ENCODE peak calls at places on chromosomes 16 and 17, in five cellular contexts. N is colonic mucosa, Y is WERI-Rb-1, Q is uterus, E is GM23248. I is an unnamed sample. For H3K36me3, the result is how much of the 10 kb centered on the place peaks cover.

GRCh38 chr16:81431554-81432353 is 12.9 kb upstream of the CMIP start:
- DNase-seq in N (no peak), Y (no peak), Q (no peak), E (peak), I (no peak)

GRCh38 chr17:77959216-77959925 is 868 bp downstream of the TNRC6C start:
- DNase-seq in N (no peak), Y (peak), Q (peak), E (peak), I (no peak)

GRCh38 chr16:15928261-15929104 is 20.9 kb upstream of the ABCC1 start:
- DNase-seq in N (no peak), Y (no peak), Q (no peak), E (no peak), I (no peak)

GRCh38 chr16:57798953-57799618 is 3.2 kb downstream of the KIFC3 start:
- DNase-seq in N (no peak), Y (peak), Q (no peak), E (no peak), I (no peak)

GRCh38 chr17:66468241-66469087 is 166.1 kb downstream of the PRKCA start:
- DNase-seq in N (no peak), Y (no peak), Q (no peak), E (peak), I (no peak)

GRCh38 chr16:4131621-4132020 is 15.4 kb upstream of the ADCY9 start:
- DNase-seq in N (no peak), Y (no peak), Q (no peak), E (no peak), I (no peak)

GRCh38 chr17:19237389-19238166 is 412 bp downstream of the EPN2 start:
- DNase-seq in N (peak), Y (peak), Q (no peak), E (peak), I (no peak)

GRCh38 chr17:76840884-76841775 is 27.1 kb upstream of the MGAT5B start:
- DNase-seq in N (no peak), Y (peak), Q (no peak), E (no peak), I (no peak)

GRCh38 chr16:25135239-25135878 is 23.8 kb downstream of the LCMT1 start:
- DNase-seq in N (peak), Y (no peak), Q (no peak), E (peak), I (no peak)

GRCh38 chr17:76871668-76872067 is 3.5 kb downstream of the MGAT5B start:
- DNase-seq in N (no peak), Y (no peak), Q (no peak), E (no peak), I (no peak)

GRCh38 chr16:75702247-75702646 is 986 bp upstream of the DUXB start:
- DNase-seq in N (no peak), Y (peak), Q (no peak), E (peak), I (no peak)

GRCh38 chr16:58027341-58028167 is 2.0 kb downstream of the MMP15 start:
- DNase-seq in N (peak), Y (peak), Q (no peak), E (peak), I (no peak)

GRCh38 chr17:11493947-11494346 is 104.3 kb upstream of the DNAH9 start:
- DNase-seq in N (no peak), Y (peak), Q (no peak), E (no peak), I (no peak)

GRCh38 chr16:59633996-59634579 is 900.0 kb upstream of the GOT2 start:
- DNase-seq in N (no peak), Y (no peak), Q (no peak), E (peak), I (no peak)

DNA sequence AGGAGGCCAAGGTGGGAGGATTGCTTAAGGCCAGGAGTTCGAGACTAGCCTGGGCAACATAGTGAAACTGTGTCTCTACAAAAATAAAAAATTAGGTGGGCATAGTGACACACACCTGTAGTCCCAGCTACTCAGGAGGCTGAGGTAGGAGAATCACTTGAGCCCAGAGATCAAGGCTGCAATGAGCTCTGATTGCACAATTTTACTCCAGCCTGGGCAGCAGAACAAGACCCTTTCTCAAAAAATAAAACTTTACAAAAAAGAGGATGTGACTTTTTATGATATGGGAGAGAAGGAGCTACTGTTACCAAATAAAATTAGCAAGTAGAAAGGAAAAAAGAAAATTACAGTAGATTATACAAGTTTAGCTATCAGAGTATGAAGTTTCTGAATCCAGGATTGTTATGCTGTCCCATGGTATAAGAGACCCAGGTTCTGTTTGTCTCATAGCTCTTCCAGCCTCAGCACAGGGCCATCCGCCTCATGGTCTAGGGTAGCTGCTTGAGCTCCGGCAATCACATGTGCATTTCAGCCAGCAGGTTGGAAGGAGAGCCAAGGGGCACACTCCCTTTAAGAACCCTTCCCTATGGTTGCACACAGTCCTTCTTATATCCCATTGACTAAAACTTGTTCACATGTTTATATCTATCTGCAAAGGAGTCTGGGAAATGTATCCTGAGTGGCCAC is 13.5 kb downstream of the EEF2K start:
- DNase-seq in N (no peak), Y (no peak), Q (no peak), E (no peak), I (no peak)
- H3K27ac ChIP-seq in N (no peak), Y (no peak), Q (peak), E (no peak), I (no peak)

GRCh38 chr17:75514299-75515228 is 773 bp downstream of the CASKIN2 start:
- DNase-seq in N (no peak), Y (peak), Q (peak), E (peak), I (no peak)
- H3K36me3 ChIP-seq in N (under half), Y (half or more), Q (under half), E (under half), I (under half)

GRCh38 chr17:37088459-37088858 is 139.7 kb downstream of the AATF start:
- DNase-seq in N (no peak), Y (no peak), Q (no peak), E (no peak), I (no peak)
- H3K4me3 ChIP-seq in N (no peak), Y (no peak), Q (no peak), E (no peak), I (no peak)

GRCh38 chr17:74212262-74212912 is 984 bp upstream of the TTYH2 start:
- DNase-seq in N (peak), Y (no peak), Q (peak), E (peak), I (no peak)

GRCh38 chr17:74211929-74212261 is 1.5 kb upstream of the TTYH2 start:
- DNase-seq in N (no peak), Y (no peak), Q (no peak), E (peak), I (no peak)

GRCh38 chr17:74210191-74211140 is 2.9 kb upstream of the TTYH2 start:
- DNase-seq in N (peak), Y (peak), Q (peak), E (peak), I (no peak)

GRCh38 chr17:74212913-74213791 is at the start of gene TTYH2:
- DNase-seq in N (peak), Y (peak), Q (peak), E (peak), I (no peak)

GRCh38 chr17:74211141-74211928 is 2.0 kb upstream of the TTYH2 start:
- DNase-seq in N (no peak), Y (no peak), Q (no peak), E (peak), I (no peak)
- H3K27ac ChIP-seq in N (no peak), Y (peak), Q (no peak), E (no peak), I (no peak)

GRCh38 chr16:88363239-88363891 is 19.4 kb upstream of the ZNF469 start:
- DNase-seq in N (no peak), Y (no peak), Q (no peak), E (no peak), I (no peak)
- H3K36me3 ChIP-seq in N (under half), Y (under half), Q (under half), E (under half), I (under half)